ENCODE peak calls at places on chromosomes 12 and 14, in seven cellular contexts. One of them, this sample, is unnamed.

GRCh38 chr12:68263366-68263765 is 10.0 kb upstream of the IL22 start:
- DNase-seq in GM12865: no peak
- DNase-seq in CD8-positive, alpha-beta T cell: no peak
- DNase-seq in retinal pigment epithelial cell: no peak
- DNase-seq in lung: no peak
- DNase-seq in astrocyte of the spinal cord: no peak
- DNase-seq in astrocyte of the cerebellum: no peak
- DNase-seq in this sample: peak

GRCh38 chr14:32345311-32345771 is 16.2 kb downstream of the AKAP6 start:
- DNase-seq in GM12865: no peak
- DNase-seq in CD8-positive, alpha-beta T cell: no peak
- DNase-seq in retinal pigment epithelial cell: no peak
- DNase-seq in lung: no peak
- DNase-seq in astrocyte of the spinal cord: peak
- DNase-seq in astrocyte of the cerebellum: no peak
- DNase-seq in this sample: peak

GRCh38 chr12:107557589-107558100 is 128.0 kb upstream of the PWP1 start:
- DNase-seq in GM12865: no peak
- DNase-seq in CD8-positive, alpha-beta T cell: no peak
- DNase-seq in retinal pigment epithelial cell: no peak
- DNase-seq in lung: no peak
- DNase-seq in astrocyte of the spinal cord: no peak
- DNase-seq in astrocyte of the cerebellum: no peak
- DNase-seq in this sample: no peak

GRCh38 chr12:97637770-97638169 is 175.2 kb downstream of the RMST start:
- DNase-seq in GM12865: no peak
- DNase-seq in CD8-positive, alpha-beta T cell: no peak
- DNase-seq in retinal pigment epithelial cell: no peak
- DNase-seq in lung: no peak
- DNase-seq in astrocyte of the spinal cord: peak
- DNase-seq in astrocyte of the cerebellum: no peak
- DNase-seq in this sample: no peak

GRCh38 chr12:123929869-123930583 is 42.6 kb downstream of the CCDC92 start:
- DNase-seq in GM12865: no peak
- DNase-seq in CD8-positive, alpha-beta T cell: no peak
- DNase-seq in retinal pigment epithelial cell: no peak
- DNase-seq in lung: no peak
- DNase-seq in astrocyte of the spinal cord: no peak
- DNase-seq in astrocyte of the cerebellum: no peak
- DNase-seq in this sample: no peak

GRCh38 chr12:28050606-28051005 is 78.1 kb upstream of the PTHLH start:
- DNase-seq in GM12865: no peak
- DNase-seq in CD8-positive, alpha-beta T cell: no peak
- DNase-seq in retinal pigment epithelial cell: no peak
- DNase-seq in lung: no peak
- DNase-seq in astrocyte of the spinal cord: no peak
- DNase-seq in astrocyte of the cerebellum: no peak
- DNase-seq in this sample: no peak

GRCh38 chr14:54773171-54774006 is 129.2 kb downstream of the GCH1 start:
- DNase-seq in GM12865: peak
- DNase-seq in CD8-positive, alpha-beta T cell: peak
- DNase-seq in retinal pigment epithelial cell: peak
- DNase-seq in lung: peak
- DNase-seq in astrocyte of the spinal cord: peak
- DNase-seq in astrocyte of the cerebellum: peak
- DNase-seq in this sample: peak

GRCh38 chr12:58026892-58027891 is 85.8 kb downstream of the ATP23 start:
- DNase-seq in GM12865: no peak
- DNase-seq in CD8-positive, alpha-beta T cell: no peak
- DNase-seq in retinal pigment epithelial cell: no peak
- DNase-seq in lung: no peak
- DNase-seq in astrocyte of the spinal cord: no peak
- DNase-seq in astrocyte of the cerebellum: peak
- DNase-seq in this sample: peak

GRCh38 chr12:50618864-50619609 is 114.3 kb downstream of the DIP2B start:
- DNase-seq in GM12865: no peak
- DNase-seq in CD8-positive, alpha-beta T cell: no peak
- DNase-seq in retinal pigment epithelial cell: no peak
- DNase-seq in lung: no peak
- DNase-seq in astrocyte of the spinal cord: peak
- DNase-seq in astrocyte of the cerebellum: no peak
- DNase-seq in this sample: peak

GRCh38 chr12:56377310-56377988 is 14.8 kb upstream of the APOF start:
- DNase-seq in GM12865: no peak
- DNase-seq in CD8-positive, alpha-beta T cell: no peak
- DNase-seq in retinal pigment epithelial cell: no peak
- DNase-seq in lung: no peak
- DNase-seq in astrocyte of the spinal cord: peak
- DNase-seq in astrocyte of the cerebellum: no peak
- DNase-seq in this sample: peak

GRCh38 chr14:95444132-95445129 is 72.0 kb downstream of the SYNE3 start:
- DNase-seq in GM12865: no peak
- DNase-seq in CD8-positive, alpha-beta T cell: no peak
- DNase-seq in retinal pigment epithelial cell: no peak
- DNase-seq in lung: no peak
- DNase-seq in astrocyte of the spinal cord: no peak
- DNase-seq in astrocyte of the cerebellum: no peak
- DNase-seq in this sample: no peak

GRCh38 chr12:88339254-88339949 is 197.3 kb downstream of the TMTC3 start:
- DNase-seq in GM12865: peak
- DNase-seq in CD8-positive, alpha-beta T cell: no peak
- DNase-seq in retinal pigment epithelial cell: no peak
- DNase-seq in lung: no peak
- DNase-seq in astrocyte of the spinal cord: peak
- DNase-seq in astrocyte of the cerebellum: peak
- DNase-seq in this sample: peak

GRCh38 chr12:56866493-56866892 is 67.7 kb downstream of the SDR9C7 start:
- DNase-seq in GM12865: no peak
- DNase-seq in CD8-positive, alpha-beta T cell: no peak
- DNase-seq in retinal pigment epithelial cell: no peak
- DNase-seq in lung: no peak
- DNase-seq in astrocyte of the spinal cord: no peak
- DNase-seq in astrocyte of the cerebellum: no peak
- DNase-seq in this sample: no peak

GRCh38 chr12:45674583-45674982 is 54.9 kb upstream of the ARID2 start:
- DNase-seq in GM12865: no peak
- DNase-seq in CD8-positive, alpha-beta T cell: no peak
- DNase-seq in retinal pigment epithelial cell: peak
- DNase-seq in lung: peak
- DNase-seq in astrocyte of the spinal cord: peak
- DNase-seq in astrocyte of the cerebellum: peak
- DNase-seq in this sample: peak

GRCh38 chr12:132686831-132687210 is 321 bp downstream of the POLE start:
- DNase-seq in GM12865: no peak
- DNase-seq in CD8-positive, alpha-beta T cell: peak
- DNase-seq in retinal pigment epithelial cell: no peak
- DNase-seq in lung: no peak
- DNase-seq in astrocyte of the spinal cord: no peak
- DNase-seq in astrocyte of the cerebellum: no peak
- DNase-seq in this sample: no peak

GRCh38 chr14:99468081-99468480 is 12.6 kb downstream of the SETD3 start:
- DNase-seq in GM12865: no peak
- DNase-seq in CD8-positive, alpha-beta T cell: no peak
- DNase-seq in retinal pigment epithelial cell: no peak
- DNase-seq in lung: no peak
- DNase-seq in astrocyte of the spinal cord: no peak
- DNase-seq in astrocyte of the cerebellum: no peak
- DNase-seq in this sample: no peak

GRCh38 chr12:42588981-42589464 is 523 bp downstream of the PRICKLE1 start:
- DNase-seq in GM12865: no peak
- DNase-seq in CD8-positive, alpha-beta T cell: no peak
- DNase-seq in retinal pigment epithelial cell: no peak
- DNase-seq in lung: peak
- DNase-seq in astrocyte of the spinal cord: peak
- DNase-seq in astrocyte of the cerebellum: no peak
- DNase-seq in this sample: peak

GRCh38 chr14:23439107-23439835 is 3.8 kb upstream of the MYH7 start:
- DNase-seq in GM12865: no peak
- DNase-seq in CD8-positive, alpha-beta T cell: no peak
- DNase-seq in retinal pigment epithelial cell: no peak
- DNase-seq in lung: no peak
- DNase-seq in astrocyte of the spinal cord: no peak
- DNase-seq in astrocyte of the cerebellum: no peak
- DNase-seq in this sample: no peak

GRCh38 chr12:15556411-15556810 is 232.8 kb downstream of the EPS8 start:
- DNase-seq in GM12865: no peak
- DNase-seq in CD8-positive, alpha-beta T cell: no peak
- DNase-seq in retinal pigment epithelial cell: no peak
- DNase-seq in lung: no peak
- DNase-seq in astrocyte of the spinal cord: no peak
- DNase-seq in astrocyte of the cerebellum: no peak
- DNase-seq in this sample: peak

GRCh38 chr14:73166399-73166798 is 30.1 kb downstream of the PSEN1 start:
- DNase-seq in GM12865: no peak
- DNase-seq in CD8-positive, alpha-beta T cell: no peak
- DNase-seq in retinal pigment epithelial cell: no peak
- DNase-seq in lung: no peak
- DNase-seq in astrocyte of the spinal cord: no peak
- DNase-seq in astrocyte of the cerebellum: no peak
- DNase-seq in this sample: no peak

GRCh38 chr12:113030875-113031525 is 25.5 kb upstream of the DTX1 start:
- DNase-seq in GM12865: peak
- DNase-seq in CD8-positive, alpha-beta T cell: no peak
- DNase-seq in retinal pigment epithelial cell: no peak
- DNase-seq in lung: no peak
- DNase-seq in astrocyte of the spinal cord: peak
- DNase-seq in astrocyte of the cerebellum: peak
- DNase-seq in this sample: peak

GRCh38 chr12:30823140-30823669 is 68.5 kb upstream of the CAPRIN2 start:
- DNase-seq in GM12865: peak
- DNase-seq in CD8-positive, alpha-beta T cell: peak
- DNase-seq in retinal pigment epithelial cell: no peak
- DNase-seq in lung: peak
- DNase-seq in astrocyte of the spinal cord: no peak
- DNase-seq in astrocyte of the cerebellum: no peak
- DNase-seq in this sample: peak

GRCh38 chr12:27982380-27982779 is 9.8 kb upstream of the PTHLH start:
- DNase-seq in GM12865: no peak
- DNase-seq in CD8-positive, alpha-beta T cell: no peak
- DNase-seq in retinal pigment epithelial cell: no peak
- DNase-seq in lung: no peak
- DNase-seq in astrocyte of the spinal cord: peak
- DNase-seq in astrocyte of the cerebellum: no peak
- DNase-seq in this sample: peak

GRCh38 chr12:51923506-51924365 is 16.4 kb downstream of the ACVRL1 start:
- DNase-seq in GM12865: peak
- DNase-seq in CD8-positive, alpha-beta T cell: peak
- DNase-seq in retinal pigment epithelial cell: no peak
- DNase-seq in lung: peak
- DNase-seq in astrocyte of the spinal cord: no peak
- DNase-seq in astrocyte of the cerebellum: no peak
- DNase-seq in this sample: peak
- H3K4me3 ChIP-seq in GM12865: no peak
- H3K4me3 ChIP-seq in CD8-positive, alpha-beta T cell: no peak
- H3K4me3 ChIP-seq in retinal pigment epithelial cell: no peak
- H3K4me3 ChIP-seq in lung: no peak
- H3K4me3 ChIP-seq in astrocyte of the spinal cord: no peak
- H3K4me3 ChIP-seq in astrocyte of the cerebellum: no peak
- H3K4me3 ChIP-seq in this sample: no peak

DNA sequence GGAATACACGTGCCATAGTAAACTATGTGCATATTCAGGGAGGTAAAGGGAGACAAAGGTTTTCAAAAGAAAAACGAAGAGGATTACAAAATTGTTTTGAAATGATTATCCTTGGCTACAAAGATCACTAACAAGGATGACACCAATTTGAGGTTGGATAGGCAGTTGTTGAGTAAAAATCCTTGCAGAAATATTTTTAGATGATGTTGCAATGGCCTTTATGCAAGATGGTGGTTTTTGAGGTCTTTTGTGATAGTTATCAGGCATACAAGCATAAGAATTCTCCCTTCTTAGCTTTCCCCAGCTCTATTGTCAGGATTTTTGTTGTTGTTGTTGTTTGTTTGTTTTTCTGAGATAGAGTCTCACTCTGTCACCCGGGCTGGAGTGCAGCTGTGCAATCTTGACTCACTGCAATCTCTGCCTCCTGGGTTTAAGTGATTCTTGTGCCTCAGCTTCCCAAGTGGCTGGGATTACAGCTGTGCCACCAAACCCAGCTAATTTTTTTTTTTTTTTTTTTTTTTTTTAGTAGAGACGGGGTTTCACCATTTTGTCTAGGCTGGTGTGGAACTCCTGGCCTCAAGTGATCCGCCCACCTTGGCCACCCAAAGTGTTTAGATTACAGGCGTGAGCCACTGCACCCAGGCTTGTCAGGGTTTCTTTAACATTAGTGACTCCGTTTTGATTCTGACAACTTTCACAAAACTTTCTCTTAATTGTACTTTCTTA is 7.8 kb downstream of the RNASE1 start:
- DNase-seq in GM12865: no peak
- DNase-seq in CD8-positive, alpha-beta T cell: no peak
- DNase-seq in retinal pigment epithelial cell: no peak
- DNase-seq in lung: no peak
- DNase-seq in astrocyte of the spinal cord: no peak
- DNase-seq in astrocyte of the cerebellum: no peak
- DNase-seq in this sample: no peak
- TF ChIP-seq CTCF in GM12865: no peak
- TF ChIP-seq CTCF in CD8-positive, alpha-beta T cell: no peak
- TF ChIP-seq CTCF in retinal pigment epithelial cell: no peak
- TF ChIP-seq CTCF in lung: no peak
- TF ChIP-seq CTCF in astrocyte of the spinal cord: no peak
- TF ChIP-seq CTCF in astrocyte of the cerebellum: no peak
- TF ChIP-seq CTCF in this sample: no peak

DNA sequence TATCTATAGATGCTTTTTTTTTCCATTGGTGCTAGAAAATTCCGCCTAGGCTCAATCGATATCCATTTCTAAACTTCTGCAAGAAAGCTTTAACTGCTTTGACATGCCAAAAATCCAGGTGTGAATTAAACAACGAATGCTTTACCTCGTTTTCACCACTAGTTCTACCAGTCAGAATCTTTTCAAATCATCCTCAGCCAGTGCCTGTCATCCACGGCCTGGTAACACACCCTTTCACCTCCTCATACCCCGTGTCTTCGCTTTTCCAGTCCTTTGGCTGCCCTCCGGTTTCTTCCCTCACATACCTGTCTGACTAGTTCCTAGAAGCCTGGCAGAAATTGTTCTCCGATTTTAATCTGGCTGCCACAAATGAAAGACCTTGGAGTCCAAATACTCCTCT is 1.4 kb upstream of the PHC1 start:
- DNase-seq in GM12865: peak
- DNase-seq in CD8-positive, alpha-beta T cell: no peak
- DNase-seq in retinal pigment epithelial cell: no peak
- DNase-seq in lung: no peak
- DNase-seq in astrocyte of the spinal cord: no peak
- DNase-seq in astrocyte of the cerebellum: no peak
- DNase-seq in this sample: no peak
- H3K4me3 ChIP-seq in GM12865: no peak
- H3K4me3 ChIP-seq in CD8-positive, alpha-beta T cell: no peak
- H3K4me3 ChIP-seq in retinal pigment epithelial cell: no peak
- H3K4me3 ChIP-seq in lung: no peak
- H3K4me3 ChIP-seq in astrocyte of the spinal cord: no peak
- H3K4me3 ChIP-seq in astrocyte of the cerebellum: peak
- H3K4me3 ChIP-seq in this sample: no peak

DNA sequence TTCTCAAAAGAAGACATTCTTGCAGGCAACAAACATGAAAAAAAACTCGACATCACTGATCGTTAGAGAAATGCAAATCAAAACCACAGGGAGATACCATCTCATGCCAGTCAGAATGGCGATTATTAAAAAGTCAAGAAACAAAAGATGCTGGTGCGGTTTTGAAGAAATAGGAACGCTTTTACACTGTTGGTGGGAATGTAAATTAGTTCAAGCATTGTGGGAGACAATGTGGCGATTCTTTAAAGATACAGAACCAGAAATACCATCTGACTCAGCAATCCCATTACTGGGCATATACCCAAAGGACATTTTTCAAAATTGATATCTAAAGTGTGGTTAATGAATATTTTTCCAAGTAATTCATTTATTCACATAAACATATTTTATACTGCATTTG is 39.6 kb upstream of the LIN7A start:
- DNase-seq in GM12865: no peak
- DNase-seq in CD8-positive, alpha-beta T cell: no peak
- DNase-seq in retinal pigment epithelial cell: no peak
- DNase-seq in lung: no peak
- DNase-seq in astrocyte of the spinal cord: peak
- DNase-seq in astrocyte of the cerebellum: peak
- DNase-seq in this sample: no peak
- TF ChIP-seq CTCF in GM12865: no peak
- TF ChIP-seq CTCF in CD8-positive, alpha-beta T cell: no peak
- TF ChIP-seq CTCF in retinal pigment epithelial cell: no peak
- TF ChIP-seq CTCF in lung: no peak
- TF ChIP-seq CTCF in astrocyte of the spinal cord: no peak
- TF ChIP-seq CTCF in astrocyte of the cerebellum: no peak
- TF ChIP-seq CTCF in this sample: no peak